ENCODE peak calls at places on chromosomes 6 and 20, in six cellular contexts. S, U, G, Q, I and M are unnamed samples.

GRCh38 chr6:44725070-44725469 is 337.6 kb downstream of the CDC5L start:
- DNase-seq in S (no peak), U (no peak), G (no peak), Q (peak; percentile 30), I (no peak), M (no peak)

GRCh38 chr20:22611636-22612035 is 27.3 kb upstream of the FOXA2 start:
- DNase-seq in S (no peak), U (no peak), G (no peak), Q (no peak), I (no peak), M (no peak)

GRCh38 chr6:30508890-30509736 is 19.8 kb downstream of the HLA-E start:
- DNase-seq in S (peak; percentile 54), U (peak; percentile 51), G (peak; percentile 66), Q (no peak), I (no peak), M (no peak)

GRCh38 chr6:17169291-17169690 is 67.4 kb downstream of the STMND1 start:
- DNase-seq in S (no peak), U (peak; percentile 83), G (peak; percentile 45), Q (no peak), I (no peak), M (no peak)

GRCh38 chr6:7138921-7139358 is 31.2 kb downstream of the RREB1 start:
- DNase-seq in S (no peak), U (no peak), G (no peak), Q (no peak), I (no peak), M (no peak)

GRCh38 chr20:22402990-22403859 is 181.1 kb downstream of the FOXA2 start:
- DNase-seq in S (no peak), U (no peak), G (no peak), Q (peak; percentile 9), I (no peak), M (no peak)

GRCh38 chr6:105791569-105792318 is 294.4 kb upstream of the PRDM1 start:
- DNase-seq in S (peak; percentile 32), U (no peak), G (no peak), Q (no peak), I (no peak), M (no peak)

GRCh38 chr6:52877168-52877567 is 32.3 kb downstream of the GSTA3 start:
- DNase-seq in S (no peak), U (peak; percentile 96), G (peak; percentile 94), Q (peak; percentile 92), I (no peak), M (peak; percentile 88)

GRCh38 chr6:137830562-137830961 is 36.5 kb upstream of the TNFAIP3 start:
- DNase-seq in S (no peak), U (no peak), G (no peak), Q (peak; percentile 36), I (no peak), M (no peak)

GRCh38 chr6:125746731-125747588 is 2.5 kb upstream of the HEY2 start:
- DNase-seq in S (peak; percentile 60), U (peak; percentile 39), G (peak; percentile 52), Q (peak; percentile 79), I (peak; percentile 17), M (no peak)

GRCh38 chr6:167856999-167857660 is 30.4 kb downstream of the AFDN start:
- DNase-seq in S (no peak), U (peak; percentile 71), G (peak; percentile 93), Q (peak; percentile 65), I (no peak), M (no peak)

GRCh38 chr6:119241124-119241491 is 108.5 kb downstream of the MAN1A1 start:
- DNase-seq in S (no peak), U (peak; percentile 59), G (peak; percentile 44), Q (peak; percentile 47), I (no peak), M (no peak)

GRCh38 chr20:2331092-2331491 is 35.3 kb downstream of the TGM3 start:
- DNase-seq in S (no peak), U (no peak), G (no peak), Q (no peak), I (no peak), M (no peak)

GRCh38 chr20:51352790-51353189 is 189.7 kb downstream of the NFATC2 start:
- DNase-seq in S (no peak), U (no peak), G (no peak), Q (no peak), I (no peak), M (no peak)

GRCh38 chr6:132357120-132357519 is 44.2 kb downstream of the MOXD1 start:
- DNase-seq in S (no peak), U (peak; percentile 66), G (peak; percentile 78), Q (peak; percentile 25), I (no peak), M (no peak)

GRCh38 chr20:52459150-52459549 is 267.6 kb upstream of the ZFP64 start:
- DNase-seq in S (no peak), U (no peak), G (no peak), Q (no peak), I (no peak), M (no peak)

GRCh38 chr20:57441510-57442154 is 50.4 kb downstream of the RBM38 start:
- DNase-seq in S (no peak), U (no peak), G (no peak), Q (no peak), I (no peak), M (no peak)

GRCh38 chr6:90080876-90081464 is 186.7 kb downstream of the GJA10 start:
- DNase-seq in S (peak; percentile 12), U (no peak), G (no peak), Q (no peak), I (peak; percentile 34), M (no peak)

GRCh38 chr6:124967444-124967843 is 5.2 kb downstream of the RNF217 start:
- DNase-seq in S (no peak), U (peak; percentile 68), G (peak; percentile 40), Q (no peak), I (no peak), M (no peak)

GRCh38 chr6:85250586-85251216 is 199.2 kb upstream of the NT5E start:
- DNase-seq in S (no peak), U (no peak), G (peak; percentile 38), Q (peak; percentile 48), I (no peak), M (no peak)

GRCh38 chr6:160455484-160456213 is 107.5 kb downstream of the SLC22A3 start:
- DNase-seq in S (peak; percentile 62), U (peak; percentile 47), G (peak; percentile 47), Q (peak; percentile 63), I (peak; percentile 38), M (peak; percentile 4)

GRCh38 chr6:87716928-87717655 is 15.1 kb upstream of the AKIRIN2 start:
- DNase-seq in S (no peak), U (no peak), G (no peak), Q (no peak), I (no peak), M (no peak)

GRCh38 chr6:125747589-125748533 is 1.6 kb upstream of the HEY2 start:
- DNase-seq in S (peak; percentile 42), U (no peak), G (no peak), Q (no peak), I (no peak), M (no peak)

GRCh38 chr6:154538664-154539235 is 28.3 kb upstream of the CNKSR3 start:
- DNase-seq in S (no peak), U (no peak), G (no peak), Q (no peak), I (no peak), M (no peak)

GRCh38 chr20:25580711-25581110 is 4.6 kb downstream of the NINL start:
- DNase-seq in S (no peak), U (peak; percentile 27), G (peak; percentile 79), Q (no peak), I (no peak), M (no peak)

GRCh38 chr6:68533339-68533795 is 101.7 kb upstream of the ADGRB3 start:
- DNase-seq in S (no peak), U (no peak), G (no peak), Q (no peak), I (no peak), M (no peak)

GRCh38 chr6:70714716-70715257 is 47.1 kb downstream of the SMAP1 start:
- DNase-seq in S (no peak), U (no peak), G (no peak), Q (no peak), I (no peak), M (no peak)